ENCODE peak calls at places on chromosomes 6 and 20, in seven cellular contexts. A is brain microvascular endothelial cell, H is fibroblast of the aortic adventitia, E is lower leg skin, T is psoas muscle, I is tibial artery, K is testis. X is an unnamed sample.

GRCh38 chr20:57545927-57546662 is 14.8 kb upstream of the PCK1 start:
- DNase-seq in T (no peak), I (peak), K (no peak), E (no peak), A (no peak), H (no peak), X (no peak)

GRCh38 chr6:4707011-4707410 is 69.2 kb upstream of the CDYL start:
- DNase-seq in A (no peak), I (no peak), E (no peak), H (no peak), K (no peak), T (no peak), X (no peak)

GRCh38 chr20:20213722-20214121 is 154.2 kb upstream of the INSM1 start:
- DNase-seq in E (no peak), K (no peak), I (no peak), T (no peak), H (no peak), A (no peak), X (no peak)

GRCh38 chr6:6686176-6686575 is 97.7 kb downstream of the LY86 start:
- DNase-seq in I (no peak), A (no peak), E (peak), H (no peak), T (no peak), K (no peak), X (no peak)

GRCh38 chr6:119096683-119097310 is 18.3 kb upstream of the FAM184A start:
- DNase-seq in I (peak), H (peak), E (peak), K (peak), T (peak), A (peak), X (no peak)

GRCh38 chr6:5782783-5783567 is 223.8 kb downstream of the NRN1 start:
- DNase-seq in T (peak), E (peak), A (no peak), H (no peak), K (no peak), I (no peak), X (peak)

GRCh38 chr6:4941782-4942672 is 61.8 kb downstream of the RPP40 start:
- DNase-seq in K (no peak), T (no peak), E (no peak), A (peak), I (no peak), H (peak), X (peak)

GRCh38 chr6:109073344-109074235 is 21.1 kb downstream of the SESN1 start:
- DNase-seq in T (no peak), H (peak), E (no peak), I (no peak), K (peak), A (peak), X (peak)

GRCh38 chr20:14616003-14616402 is 278.6 kb upstream of the FLRT3 start:
- DNase-seq in T (no peak), I (no peak), K (no peak), H (no peak), A (no peak), E (no peak), X (no peak)

GRCh38 chr20:1825492-1825891 is 69.7 kb upstream of the SIRPA start:
- DNase-seq in K (no peak), H (peak), I (no peak), T (no peak), A (peak), E (no peak), X (peak)

GRCh38 chr6:29502597-29502996 is 14.8 kb upstream of the MAS1L start:
- DNase-seq in K (no peak), H (no peak), T (no peak), E (no peak), I (no peak), A (peak), X (no peak)

GRCh38 chr20:8291873-8292272 is 159.8 kb downstream of the PLCB1 start:
- DNase-seq in H (peak), A (peak), K (no peak), E (no peak), T (no peak), I (no peak), X (peak)

GRCh38 chr20:25308083-25308491 is 60.2 kb downstream of the PYGB start:
- DNase-seq in I (no peak), A (no peak), T (no peak), E (no peak), H (no peak), K (no peak), X (no peak)

GRCh38 chr6:31528307-31528777 is 420 bp upstream of the MCCD1 start:
- DNase-seq in K (no peak), I (no peak), E (no peak), A (no peak), T (no peak), H (no peak), X (peak)

GRCh38 chr20:9442858-9443257 is 71.5 kb upstream of the LAMP5 start:
- DNase-seq in T (no peak), A (no peak), I (no peak), K (no peak), H (no peak), E (no peak), X (no peak)

DNA sequence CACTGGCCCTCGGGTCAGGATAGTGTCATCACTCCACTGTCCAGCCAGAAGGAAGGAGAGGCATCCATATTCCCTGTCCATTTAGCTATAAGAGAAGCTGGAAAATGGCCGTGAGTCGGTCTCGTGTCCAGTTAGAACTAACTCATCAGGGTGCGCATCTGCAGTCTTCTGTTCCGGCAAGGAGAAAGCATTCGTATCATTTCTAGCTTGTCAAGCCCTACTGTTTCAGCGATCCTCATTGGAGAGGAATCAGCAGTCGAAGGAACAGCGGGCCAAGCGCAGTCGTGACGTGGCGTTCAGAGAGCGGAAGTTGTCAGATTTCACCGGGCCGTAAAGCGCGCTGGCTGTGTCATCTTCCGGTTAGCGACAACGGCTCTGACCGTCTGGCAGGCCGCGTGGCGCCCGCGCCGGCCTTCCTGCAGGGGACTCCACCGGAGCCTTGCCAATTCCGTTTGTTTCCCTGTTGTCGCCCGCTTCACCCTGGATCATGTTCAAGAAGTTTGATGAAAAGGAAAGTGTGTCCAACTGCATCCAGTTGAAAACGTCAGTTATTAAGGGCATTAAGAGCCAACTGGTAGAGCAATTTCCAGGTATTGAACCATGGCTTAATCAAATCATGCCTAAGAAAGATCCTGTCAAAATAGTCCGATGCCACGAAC is 32.9 kb downstream of the HM13 start:
- DNase-seq in E (peak), K (peak), A (peak), I (peak), T (peak), H (peak), X (peak)
- TF ChIP-seq CTCF in E (no peak), K (no peak), A (peak), I (peak), T (peak), H (peak), X (no peak)

GRCh38 chr6:44028767-44029166 is 98.5 kb downstream of the MRPL14 start:
- DNase-seq in K (no peak), A (no peak), E (peak), I (peak), H (peak), T (no peak), X (no peak)
- TF ChIP-seq CTCF in K (no peak), A (peak), E (no peak), I (no peak), H (peak), T (no peak), X (peak)

DNA sequence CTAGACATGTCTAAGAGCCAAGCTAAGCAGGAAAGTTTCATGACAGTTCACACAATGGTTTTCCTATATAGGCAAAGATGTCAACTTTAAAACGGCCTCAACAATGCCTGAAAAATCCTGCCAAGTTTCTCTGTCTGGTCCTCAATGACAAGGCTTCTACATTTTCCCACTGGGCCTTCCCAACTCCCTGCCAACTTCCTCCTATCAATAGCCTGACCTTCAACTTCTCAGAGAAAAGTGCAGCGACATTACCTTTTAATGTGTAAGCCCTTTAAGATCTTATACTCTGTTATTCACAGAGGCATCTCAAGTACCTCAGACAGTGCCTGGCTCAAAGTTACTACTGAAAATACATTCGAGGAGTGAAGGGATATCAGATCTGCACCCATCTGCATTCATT is 56.2 kb upstream of the BTBD3 start:
- DNase-seq in E (no peak), K (no peak), A (no peak), I (no peak), H (no peak), T (no peak), X (no peak)
- TF ChIP-seq CTCF in E (no peak), K (no peak), A (no peak), I (no peak), H (no peak), T (no peak), X (no peak)

DNA sequence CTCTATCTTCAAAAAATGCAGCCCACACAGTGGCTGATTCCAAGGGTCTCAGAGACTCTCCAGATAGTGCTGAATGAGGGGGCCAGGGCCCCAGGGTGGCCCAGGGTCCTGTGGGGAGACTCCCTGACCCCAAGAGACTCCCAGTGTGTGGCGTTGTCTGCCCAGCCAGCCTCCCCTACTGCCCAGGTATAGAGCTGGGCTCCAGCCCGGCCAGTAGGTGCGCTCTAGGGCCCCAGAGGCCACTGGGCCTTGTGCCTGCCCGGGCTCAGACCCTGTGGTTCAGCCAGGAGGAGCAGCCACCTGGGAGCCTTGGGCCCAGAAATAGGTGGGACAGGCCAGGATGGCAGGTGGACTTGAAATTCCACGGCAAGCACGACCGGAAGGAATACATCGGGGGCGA is 30.3 kb upstream of the GATA5 start:
- DNase-seq in T (no peak), E (no peak), H (no peak), I (no peak), K (no peak), A (no peak), X (no peak)
- TF ChIP-seq CTCF in T (no peak), E (no peak), H (no peak), I (no peak), K (no peak), A (no peak), X (no peak)

GRCh38 chr6:110217255-110217654 is 37.0 kb downstream of the CDC40 start:
- DNase-seq in A (peak), H (no peak), K (no peak), T (no peak), E (no peak), I (no peak), X (peak)
- TF ChIP-seq CTCF in A (no peak), H (no peak), K (no peak), T (no peak), E (no peak), I (no peak), X (no peak)

GRCh38 chr20:44597930-44598329 is 15.6 kb downstream of the PKIG start:
- DNase-seq in E (no peak), A (no peak), K (no peak), H (peak), T (no peak), I (no peak), X (no peak)

GRCh38 chr20:44599715-44600114 is 17.3 kb downstream of the PKIG start:
- DNase-seq in T (no peak), H (no peak), I (no peak), A (no peak), K (no peak), E (peak), X (no peak)

GRCh38 chr20:44600301-44600700 is 17.9 kb downstream of the PKIG start:
- DNase-seq in T (no peak), K (no peak), H (no peak), I (no peak), A (no peak), E (peak), X (no peak)

GRCh38 chr20:44597516-44597915 is 15.1 kb downstream of the PKIG start:
- DNase-seq in I (no peak), A (no peak), T (no peak), E (no peak), H (no peak), K (no peak), X (no peak)

GRCh38 chr20:44598413-44599290 is 16.3 kb downstream of the PKIG start:
- DNase-seq in E (no peak), H (peak), A (no peak), I (no peak), K (no peak), T (peak), X (no peak)
- TF ChIP-seq CTCF in E (no peak), H (peak), A (peak), I (no peak), K (no peak), T (no peak), X (no peak)

DNA sequence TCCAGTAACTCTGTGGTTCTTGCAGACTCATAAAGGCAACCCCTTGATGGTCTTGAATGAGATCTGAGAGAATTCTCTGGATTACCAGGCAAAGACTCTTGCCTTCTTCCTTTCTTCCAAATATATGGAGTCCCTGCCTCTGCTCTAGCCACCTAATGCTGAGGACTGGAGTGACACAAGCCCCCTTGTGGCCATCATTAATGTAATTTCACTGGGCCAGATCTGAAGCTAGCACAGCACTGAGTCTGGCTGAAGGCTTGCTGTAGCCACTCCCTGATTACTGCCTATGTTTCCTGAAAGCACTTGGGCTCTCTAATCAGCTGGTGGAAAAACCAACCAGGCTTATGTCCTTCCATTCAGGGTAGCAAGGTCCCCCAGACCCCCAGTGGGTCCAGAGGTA is 559.3 kb upstream of the IRAK1BP1 start:
- DNase-seq in H (no peak), I (no peak), T (no peak), A (peak), K (no peak), E (no peak), X (no peak)
- TF ChIP-seq CTCF in H (no peak), I (no peak), T (no peak), A (peak), K (no peak), E (no peak), X (no peak)

X was measured in foreskin fibroblast.